ENCODE peak calls at places on chromosome 4, in five cellular contexts. M, D, W, L and Z are unnamed samples.

GRCh38 chr4:69054578-69055200 is 41.6 kb upstream of the UGT2B7 start:
- DNase-seq in M (no peak), D (no peak), W (no peak), L (peak), Z (no peak)

GRCh38 chr4:86117781-86118302 is 242.0 kb downstream of the MAPK10 start:
- DNase-seq in M (no peak), D (no peak), W (no peak), L (no peak), Z (no peak)

GRCh38 chr4:112939901-112940300 is 109.6 kb upstream of the ANK2 start:
- DNase-seq in M (no peak), D (no peak), W (no peak), L (no peak), Z (no peak)

GRCh38 chr4:48575964-48576363 is 85.9 kb downstream of the ZAR1 start:
- DNase-seq in M (no peak), D (no peak), W (no peak), L (no peak), Z (no peak)

GRCh38 chr4:12446237-12446636 is 1017.5 kb upstream of the HS3ST1 start:
- DNase-seq in M (no peak), D (no peak), W (no peak), L (no peak), Z (no peak)

GRCh38 chr4:144709159-144709558 is 63.2 kb downstream of the HHIP start:
- DNase-seq in M (peak), D (no peak), W (no peak), L (peak), Z (no peak)

GRCh38 chr4:154658680-154659402 is 46.4 kb upstream of the FGG start:
- DNase-seq in M (no peak), D (no peak), W (no peak), L (no peak), Z (no peak)

GRCh38 chr4:100348472-100348871 is 158.2 kb upstream of the DDIT4L start:
- DNase-seq in M (no peak), D (no peak), W (no peak), L (peak), Z (no peak)

GRCh38 chr4:19368800-19369199 is 882.9 kb upstream of the SLIT2 start:
- DNase-seq in M (no peak), D (no peak), W (no peak), L (no peak), Z (no peak)

GRCh38 chr4:8035371-8035780 is 95.7 kb upstream of the AFAP1 start:
- DNase-seq in M (no peak), D (no peak), W (no peak), L (no peak), Z (no peak)

GRCh38 chr4:110472583-110473329 is 3.2 kb upstream of the ENPEP start:
- DNase-seq in M (peak), D (no peak), W (no peak), L (no peak), Z (peak)